ENCODE peak calls at places on chromosomes 6 and 20, in eight cellular contexts. One of them, this sample, is unnamed.
A peak's percentile ranks its signal among the peaks of the same experiment; 100 is the strongest.

GRCh38 chr20:55153321-55153720 is 677.9 kb downstream of the DOK5 start:
- DNase-seq in EH: no peak
- DNase-seq in T-helper 1 cell: no peak
- DNase-seq in DMS153: no peak
- DNase-seq in SK-N-SH: no peak
- DNase-seq in smooth muscle cell of the brain vasculature: no peak
- DNase-seq in Right ventricle myocardium inferior: no peak
- DNase-seq in central memory CD8-positive, alpha-beta T cell: no peak
- DNase-seq in this sample: no peak

GRCh38 chr20:4840831-4841230 is 119.1 kb downstream of the PRND start:
- DNase-seq in EH: no peak
- DNase-seq in T-helper 1 cell: no peak
- DNase-seq in DMS153: peak; percentile 25
- DNase-seq in SK-N-SH: no peak
- DNase-seq in smooth muscle cell of the brain vasculature: no peak
- DNase-seq in Right ventricle myocardium inferior: no peak
- DNase-seq in central memory CD8-positive, alpha-beta T cell: no peak
- DNase-seq in this sample: no peak

GRCh38 chr20:44204156-44204831 is 6.3 kb downstream of the OSER1 start:
- DNase-seq in EH: peak; percentile 94
- DNase-seq in T-helper 1 cell: no peak
- DNase-seq in DMS153: no peak
- DNase-seq in SK-N-SH: no peak
- DNase-seq in smooth muscle cell of the brain vasculature: peak; percentile 47
- DNase-seq in Right ventricle myocardium inferior: no peak
- DNase-seq in central memory CD8-positive, alpha-beta T cell: no peak
- DNase-seq in this sample: peak; percentile 88

GRCh38 chr6:91486200-91486599 is 899.3 kb upstream of the MAP3K7 start:
- DNase-seq in EH: no peak
- DNase-seq in T-helper 1 cell: no peak
- DNase-seq in DMS153: no peak
- DNase-seq in SK-N-SH: no peak
- DNase-seq in smooth muscle cell of the brain vasculature: no peak
- DNase-seq in Right ventricle myocardium inferior: no peak
- DNase-seq in central memory CD8-positive, alpha-beta T cell: no peak
- DNase-seq in this sample: no peak

GRCh38 chr6:41408576-41408975 is 73.2 kb downstream of the NCR2 start:
- DNase-seq in EH: no peak
- DNase-seq in T-helper 1 cell: no peak
- DNase-seq in DMS153: no peak
- DNase-seq in SK-N-SH: no peak
- DNase-seq in smooth muscle cell of the brain vasculature: no peak
- DNase-seq in Right ventricle myocardium inferior: no peak
- DNase-seq in central memory CD8-positive, alpha-beta T cell: no peak
- DNase-seq in this sample: no peak

GRCh38 chr6:44386929-44387345 is 569 bp upstream of the CDC5L start:
- DNase-seq in EH: peak; percentile 50
- DNase-seq in T-helper 1 cell: no peak
- DNase-seq in DMS153: no peak
- DNase-seq in SK-N-SH: peak; percentile 59
- DNase-seq in smooth muscle cell of the brain vasculature: no peak
- DNase-seq in Right ventricle myocardium inferior: no peak
- DNase-seq in central memory CD8-positive, alpha-beta T cell: no peak
- DNase-seq in this sample: peak; percentile 55

GRCh38 chr6:150874184-150874583 is 8.7 kb downstream of the MTHFD1L start:
- DNase-seq in EH: no peak
- DNase-seq in T-helper 1 cell: no peak
- DNase-seq in DMS153: no peak
- DNase-seq in SK-N-SH: no peak
- DNase-seq in smooth muscle cell of the brain vasculature: no peak
- DNase-seq in Right ventricle myocardium inferior: no peak
- DNase-seq in central memory CD8-positive, alpha-beta T cell: no peak
- DNase-seq in this sample: no peak

GRCh38 chr20:4161447-4162251 is 146.3 kb upstream of the RNF24 start:
- DNase-seq in EH: no peak
- DNase-seq in T-helper 1 cell: peak; percentile 48
- DNase-seq in DMS153: peak; percentile 70
- DNase-seq in SK-N-SH: no peak
- DNase-seq in smooth muscle cell of the brain vasculature: no peak
- DNase-seq in Right ventricle myocardium inferior: no peak
- DNase-seq in central memory CD8-positive, alpha-beta T cell: no peak
- DNase-seq in this sample: no peak

GRCh38 chr6:3813918-3814317 is 35.3 kb upstream of the FAM50B start:
- DNase-seq in EH: no peak
- DNase-seq in T-helper 1 cell: no peak
- DNase-seq in DMS153: no peak
- DNase-seq in SK-N-SH: no peak
- DNase-seq in smooth muscle cell of the brain vasculature: no peak
- DNase-seq in Right ventricle myocardium inferior: no peak
- DNase-seq in central memory CD8-positive, alpha-beta T cell: no peak
- DNase-seq in this sample: no peak

GRCh38 chr20:49508435-49509199 is 26.1 kb upstream of the KCNB1 start:
- DNase-seq in EH: peak; percentile 62
- DNase-seq in T-helper 1 cell: peak; percentile 17
- DNase-seq in DMS153: peak; percentile 7
- DNase-seq in SK-N-SH: peak; percentile 74
- DNase-seq in smooth muscle cell of the brain vasculature: no peak
- DNase-seq in Right ventricle myocardium inferior: no peak
- DNase-seq in central memory CD8-positive, alpha-beta T cell: no peak
- DNase-seq in this sample: peak; percentile 20

GRCh38 chr6:33607126-33607783 is 13.9 kb upstream of the ITPR3 start:
- DNase-seq in EH: no peak
- DNase-seq in T-helper 1 cell: no peak
- DNase-seq in DMS153: no peak
- DNase-seq in SK-N-SH: peak; percentile 70
- DNase-seq in smooth muscle cell of the brain vasculature: no peak
- DNase-seq in Right ventricle myocardium inferior: no peak
- DNase-seq in central memory CD8-positive, alpha-beta T cell: no peak
- DNase-seq in this sample: no peak

GRCh38 chr6:130666796-130667195 is 160.4 kb upstream of the SMLR1 start:
- DNase-seq in EH: no peak
- DNase-seq in T-helper 1 cell: no peak
- DNase-seq in DMS153: no peak
- DNase-seq in SK-N-SH: no peak
- DNase-seq in smooth muscle cell of the brain vasculature: no peak
- DNase-seq in Right ventricle myocardium inferior: peak; percentile 51
- DNase-seq in central memory CD8-positive, alpha-beta T cell: no peak
- DNase-seq in this sample: no peak

GRCh38 chr6:45617441-45617840 is 239.7 kb upstream of the SUPT3H start:
- DNase-seq in EH: peak; percentile 58
- DNase-seq in T-helper 1 cell: no peak
- DNase-seq in DMS153: no peak
- DNase-seq in SK-N-SH: no peak
- DNase-seq in smooth muscle cell of the brain vasculature: no peak
- DNase-seq in Right ventricle myocardium inferior: no peak
- DNase-seq in central memory CD8-positive, alpha-beta T cell: no peak
- DNase-seq in this sample: no peak

GRCh38 chr20:52655365-52655764 is 316.8 kb upstream of the TSHZ2 start:
- DNase-seq in EH: no peak
- DNase-seq in T-helper 1 cell: no peak
- DNase-seq in DMS153: no peak
- DNase-seq in SK-N-SH: no peak
- DNase-seq in smooth muscle cell of the brain vasculature: no peak
- DNase-seq in Right ventricle myocardium inferior: no peak
- DNase-seq in central memory CD8-positive, alpha-beta T cell: no peak
- DNase-seq in this sample: no peak

GRCh38 chr6:121597654-121598053 is 162.2 kb downstream of the GJA1 start:
- DNase-seq in EH: peak; percentile 80
- DNase-seq in T-helper 1 cell: no peak
- DNase-seq in DMS153: no peak
- DNase-seq in SK-N-SH: no peak
- DNase-seq in smooth muscle cell of the brain vasculature: no peak
- DNase-seq in Right ventricle myocardium inferior: no peak
- DNase-seq in central memory CD8-positive, alpha-beta T cell: no peak
- DNase-seq in this sample: peak; percentile 53

GRCh38 chr6:169162968-169163903 is 90.4 kb downstream of the THBS2 start:
- DNase-seq in EH: peak; percentile 100
- DNase-seq in T-helper 1 cell: no peak
- DNase-seq in DMS153: no peak
- DNase-seq in SK-N-SH: peak; percentile 22
- DNase-seq in smooth muscle cell of the brain vasculature: peak; percentile 50
- DNase-seq in Right ventricle myocardium inferior: peak; percentile 31
- DNase-seq in central memory CD8-positive, alpha-beta T cell: no peak
- DNase-seq in this sample: peak; percentile 98

GRCh38 chr6:150352321-150353296 is 16.2 kb upstream of the IYD start:
- DNase-seq in EH: peak; percentile 90
- DNase-seq in T-helper 1 cell: no peak
- DNase-seq in DMS153: no peak
- DNase-seq in SK-N-SH: no peak
- DNase-seq in smooth muscle cell of the brain vasculature: peak; percentile 6
- DNase-seq in Right ventricle myocardium inferior: no peak
- DNase-seq in central memory CD8-positive, alpha-beta T cell: no peak
- DNase-seq in this sample: peak; percentile 74

GRCh38 chr6:36610041-36610440 is 15.9 kb downstream of the SRSF3 start:
- DNase-seq in EH: no peak
- DNase-seq in T-helper 1 cell: no peak
- DNase-seq in DMS153: no peak
- DNase-seq in SK-N-SH: no peak
- DNase-seq in smooth muscle cell of the brain vasculature: no peak
- DNase-seq in Right ventricle myocardium inferior: no peak
- DNase-seq in central memory CD8-positive, alpha-beta T cell: no peak
- DNase-seq in this sample: no peak

GRCh38 chr20:49916146-49917002 is 1.0 kb upstream of the SPATA2 start:
- DNase-seq in EH: peak; percentile 47
- DNase-seq in T-helper 1 cell: no peak
- DNase-seq in DMS153: peak; percentile 55
- DNase-seq in SK-N-SH: no peak
- DNase-seq in smooth muscle cell of the brain vasculature: no peak
- DNase-seq in Right ventricle myocardium inferior: no peak
- DNase-seq in central memory CD8-positive, alpha-beta T cell: no peak
- DNase-seq in this sample: peak; percentile 15

GRCh38 chr6:10505529-10505928 is 15.6 kb upstream of the GCNT2 start:
- DNase-seq in EH: no peak
- DNase-seq in T-helper 1 cell: no peak
- DNase-seq in DMS153: peak; percentile 35
- DNase-seq in SK-N-SH: no peak
- DNase-seq in smooth muscle cell of the brain vasculature: no peak
- DNase-seq in Right ventricle myocardium inferior: no peak
- DNase-seq in central memory CD8-positive, alpha-beta T cell: no peak
- DNase-seq in this sample: no peak

GRCh38 chr6:90668141-90668540 is 81.3 kb upstream of the MAP3K7 start:
- DNase-seq in EH: no peak
- DNase-seq in T-helper 1 cell: no peak
- DNase-seq in DMS153: no peak
- DNase-seq in SK-N-SH: no peak
- DNase-seq in smooth muscle cell of the brain vasculature: no peak
- DNase-seq in Right ventricle myocardium inferior: no peak
- DNase-seq in central memory CD8-positive, alpha-beta T cell: no peak
- DNase-seq in this sample: no peak

GRCh38 chr6:80439721-80440488 is 333.4 kb downstream of the BCKDHB start:
- DNase-seq in EH: no peak
- DNase-seq in T-helper 1 cell: no peak
- DNase-seq in DMS153: no peak
- DNase-seq in SK-N-SH: no peak
- DNase-seq in smooth muscle cell of the brain vasculature: no peak
- DNase-seq in Right ventricle myocardium inferior: no peak
- DNase-seq in central memory CD8-positive, alpha-beta T cell: no peak
- DNase-seq in this sample: no peak

GRCh38 chr6:30965140-30965601 is 18.3 kb upstream of the MUC21 start:
- DNase-seq in EH: no peak
- DNase-seq in T-helper 1 cell: no peak
- DNase-seq in DMS153: no peak
- DNase-seq in SK-N-SH: no peak
- DNase-seq in smooth muscle cell of the brain vasculature: no peak
- DNase-seq in Right ventricle myocardium inferior: no peak
- DNase-seq in central memory CD8-positive, alpha-beta T cell: no peak
- DNase-seq in this sample: no peak

GRCh38 chr6:139295906-139296305 is 4.1 kb upstream of the TXLNB start:
- DNase-seq in EH: no peak
- DNase-seq in T-helper 1 cell: no peak
- DNase-seq in DMS153: no peak
- DNase-seq in SK-N-SH: no peak
- DNase-seq in smooth muscle cell of the brain vasculature: no peak
- DNase-seq in Right ventricle myocardium inferior: no peak
- DNase-seq in central memory CD8-positive, alpha-beta T cell: no peak
- DNase-seq in this sample: no peak